ENCODE peak calls at places on chromosomes 6 and 20, in eight cellular contexts. A is activated CD4-positive, alpha-beta T cell treated with anti-CD3 and anti-CD28 coated beads, Interleukin-2, amount 50 U/mL, for 4 hours; M is nephron progenitor cell; Z is retina; V is stimulated activated CD8-positive, alpha-beta memory T cell treated with anti-CD3 and anti-CD28 coated beads, Interleukin-4, amount 100 ng/mL, for 24 hours; X is CD8-positive, alpha-beta T cell; O is hippocampal formation; I is NCI-H1417 treated with DMSO at 0.1 percent for 48 hours. N is an unnamed sample.
A peak's percentile ranks its signal among the peaks of the same experiment; 100 is the strongest.

GRCh38 chr6:125267806-125268523 is 33.8 kb downstream of the HDDC2 start:
- DNase-seq in X (no peak), I (no peak), Z (no peak), A (no peak), M (no peak), O (no peak), V (no peak), N (no peak)

GRCh38 chr6:134721095-134721400 is 228.9 kb downstream of the ALDH8A1 start:
- DNase-seq in A (no peak), Z (no peak), I (no peak), V (no peak), M (no peak), O (no peak), X (no peak), N (no peak)

GRCh38 chr6:73180718-73181619 is 44.3 kb downstream of the KHDC1L start:
- DNase-seq in V (no peak), M (peak; percentile 43), I (peak; percentile 47), O (peak; percentile 2), X (no peak), A (no peak), Z (peak; percentile 65), N (no peak)

GRCh38 chr6:138546733-138547185 is 47.5 kb upstream of the NHSL1 start:
- DNase-seq in V (no peak), Z (no peak), I (no peak), X (no peak), M (no peak), A (no peak), O (no peak), N (no peak)

GRCh38 chr6:32837651-32838113 is 857 bp downstream of the TAP2 start:
- DNase-seq in O (no peak), X (no peak), I (no peak), A (no peak), Z (no peak), M (no peak), V (no peak), N (no peak)

GRCh38 chr6:162899148-162899547 is 171.4 kb downstream of the PACRG start:
- DNase-seq in X (no peak), I (no peak), A (no peak), Z (no peak), V (no peak), M (no peak), O (no peak), N (no peak)

GRCh38 chr6:91387290-91388062 is 800.6 kb upstream of the MAP3K7 start:
- DNase-seq in O (no peak), V (no peak), X (no peak), I (no peak), Z (no peak), M (no peak), A (no peak), N (no peak)

GRCh38 chr6:165848099-165848461 is 185.0 kb upstream of the PDE10A start:
- DNase-seq in A (no peak), O (no peak), M (no peak), X (no peak), V (no peak), I (no peak), Z (no peak), N (no peak)

GRCh38 chr20:10955166-10955565 is 281.4 kb upstream of the JAG1 start:
- DNase-seq in O (no peak), M (no peak), V (no peak), A (no peak), Z (no peak), I (no peak), X (no peak), N (no peak)

GRCh38 chr6:12873706-12874105 is 157.1 kb downstream of the PHACTR1 start:
- DNase-seq in X (no peak), I (no peak), Z (no peak), V (no peak), A (no peak), M (no peak), O (no peak), N (no peak)

GRCh38 chr6:27617700-27618689 is 145.1 kb upstream of the ZNF184 start:
- DNase-seq in A (no peak), M (peak; percentile 36), O (no peak), X (no peak), V (no peak), Z (peak; percentile 53), I (no peak), N (no peak)

GRCh38 chr6:15715060-15715459 is 52.2 kb upstream of the DTNBP1 start:
- DNase-seq in I (no peak), Z (no peak), M (no peak), A (no peak), V (no peak), O (no peak), X (no peak), N (no peak)

GRCh38 chr6:81751388-81752083 is 945 bp downstream of the TENT5A start:
- DNase-seq in I (no peak), M (peak; percentile 52), V (peak; percentile 5), Z (peak; percentile 88), X (peak; percentile 30), O (peak; percentile 42), A (peak; percentile 9), N (peak; percentile 17)

GRCh38 chr6:129661478-129662405 is 48.2 kb downstream of the ARHGAP18 start:
- DNase-seq in I (no peak), O (no peak), A (no peak), Z (no peak), V (no peak), M (no peak), X (no peak), N (no peak)

GRCh38 chr6:30888472-30889137 is 4.3 kb downstream of the DDR1 start:
- DNase-seq in Z (no peak), A (no peak), O (peak; percentile 24), V (no peak), I (no peak), X (no peak), M (no peak), N (no peak)

GRCh38 chr20:22684072-22684762 is 99.8 kb upstream of the FOXA2 start:
- DNase-seq in X (no peak), M (peak; percentile 75), Z (peak; percentile 87), I (peak; percentile 50), A (no peak), O (peak; percentile 56), V (no peak), N (no peak)

GRCh38 chr6:71124340-71124739 is 164.3 kb upstream of the OGFRL1 start:
- DNase-seq in V (no peak), I (no peak), O (no peak), Z (no peak), M (no peak), X (no peak), A (no peak), N (no peak)